ENCODE peak calls at places on chromosomes 6 and 20, in seven cellular contexts. K, U, X, Z, E, A and C are unnamed samples.

GRCh38 chr20:32582659-32583580 is 2.2 kb downstream of the NOL4L start:
- DNase-seq in Z (no peak), X (no peak), U (no peak), A (no peak), K (no peak), E (no peak), C (peak)

GRCh38 chr6:7998103-7998725 is 66.0 kb downstream of the BLOC1S5 start:
- DNase-seq in X (no peak), A (no peak), Z (no peak), U (no peak), E (no peak), K (no peak), C (peak)

GRCh38 chr20:24567508-24567907 is 98.1 kb downstream of the SYNDIG1 start:
- DNase-seq in A (no peak), K (no peak), Z (no peak), E (no peak), U (no peak), X (no peak), C (no peak)

GRCh38 chr6:163123098-163123497 is 291.4 kb upstream of the QKI start:
- DNase-seq in Z (no peak), E (no peak), A (no peak), U (no peak), X (peak), K (no peak), C (no peak)

GRCh38 chr6:89351632-89352328 is 742 bp downstream of the UBE2J1 start:
- DNase-seq in E (no peak), K (no peak), A (peak), Z (no peak), X (peak), U (no peak), C (peak)

GRCh38 chr20:19291024-19291817 is 78.8 kb downstream of the SLC24A3 start:
- DNase-seq in A (no peak), K (no peak), E (no peak), U (no peak), Z (peak), X (no peak), C (no peak)

GRCh38 chr6:16430661-16431089 is 192.3 kb downstream of the GMPR start:
- DNase-seq in A (no peak), X (no peak), K (no peak), Z (no peak), U (no peak), E (no peak), C (no peak)

GRCh38 chr6:38110407-38111025 is 291.0 kb downstream of the ZFAND3 start:
- DNase-seq in X (no peak), A (no peak), E (no peak), Z (peak), K (no peak), U (no peak), C (no peak)

GRCh38 chr20:58179083-58179431 is 49.4 kb downstream of the ANKRD60 start:
- DNase-seq in X (no peak), E (no peak), K (peak), A (no peak), U (no peak), Z (no peak), C (no peak)

GRCh38 chr20:9460518-9460917 is 53.9 kb upstream of the LAMP5 start:
- DNase-seq in A (no peak), X (no peak), K (no peak), U (no peak), E (no peak), Z (no peak), C (no peak)

GRCh38 chr20:61761453-61762207 is 304.1 kb downstream of the TAF4 start:
- DNase-seq in K (peak), X (no peak), U (no peak), E (no peak), Z (no peak), A (no peak), C (no peak)

GRCh38 chr6:14467591-14467990 is 350.0 kb downstream of the CD83 start:
- DNase-seq in E (no peak), K (no peak), X (no peak), A (no peak), U (no peak), Z (no peak), C (no peak)

GRCh38 chr20:22794200-22794599 is 209.8 kb upstream of the FOXA2 start:
- DNase-seq in E (no peak), X (no peak), K (no peak), U (no peak), A (no peak), Z (no peak), C (no peak)

GRCh38 chr6:132780770-132781371 is 17.6 kb downstream of the SLC18B1 start:
- DNase-seq in X (no peak), A (no peak), Z (no peak), E (no peak), K (no peak), U (no peak), C (peak)

GRCh38 chr20:48128436-48128835 is 343.2 kb upstream of the SULF2 start:
- DNase-seq in E (no peak), Z (no peak), U (no peak), K (no peak), X (no peak), A (no peak), C (no peak)

GRCh38 chr6:161128680-161129196 is 137.2 kb downstream of the MAP3K4 start:
- DNase-seq in X (no peak), E (no peak), Z (no peak), K (no peak), U (no peak), A (no peak), C (peak)

GRCh38 chr20:2136275-2136674 is 34.6 kb downstream of the STK35 start:
- DNase-seq in K (no peak), X (no peak), U (no peak), E (no peak), A (no peak), Z (no peak), C (no peak)

GRCh38 chr20:2680046-2680445 is 12.5 kb upstream of the EBF4 start:
- DNase-seq in A (no peak), E (no peak), U (no peak), X (no peak), Z (no peak), K (no peak), C (no peak)

GRCh38 chr6:10416863-10417641 is 2.2 kb upstream of the TFAP2A start:
- DNase-seq in K (peak), Z (no peak), U (no peak), A (no peak), E (no peak), X (peak), C (no peak)

GRCh38 chr6:80640176-80640575 is 533.7 kb downstream of the BCKDHB start:
- DNase-seq in K (no peak), E (no peak), X (no peak), Z (no peak), A (no peak), U (no peak), C (peak)

GRCh38 chr6:28910901-28911680 is 12.7 kb downstream of the TRIM27 start:
- DNase-seq in X (no peak), A (no peak), U (no peak), K (no peak), Z (no peak), E (no peak), C (no peak)

DNA sequence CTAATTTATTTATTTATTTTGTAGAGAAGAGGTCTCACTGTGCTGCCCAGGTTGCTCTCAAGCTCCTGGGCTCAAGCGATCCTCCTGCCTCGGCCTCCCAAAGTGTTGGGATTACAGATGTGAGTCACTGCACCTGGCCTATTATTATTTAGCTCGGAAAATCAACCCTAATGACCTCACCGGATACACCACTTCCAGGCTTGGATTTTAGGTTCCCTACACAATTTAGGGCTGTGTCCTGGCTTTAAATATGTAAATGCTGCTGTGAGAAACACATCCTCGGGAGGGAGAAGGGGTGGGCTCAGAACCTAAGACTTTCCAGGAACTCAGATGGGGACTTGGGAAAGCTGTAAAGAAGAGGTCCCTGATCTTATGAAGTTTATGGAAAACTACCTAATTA is 51.0 kb upstream of the SLC32A1 start:
- DNase-seq in Z (no peak), E (no peak), U (no peak), X (no peak), A (no peak), K (no peak), C (no peak)
- H3K27ac ChIP-seq in Z (no peak), E (no peak), U (no peak), X (no peak), A (no peak), K (no peak), C (no peak)

DNA sequence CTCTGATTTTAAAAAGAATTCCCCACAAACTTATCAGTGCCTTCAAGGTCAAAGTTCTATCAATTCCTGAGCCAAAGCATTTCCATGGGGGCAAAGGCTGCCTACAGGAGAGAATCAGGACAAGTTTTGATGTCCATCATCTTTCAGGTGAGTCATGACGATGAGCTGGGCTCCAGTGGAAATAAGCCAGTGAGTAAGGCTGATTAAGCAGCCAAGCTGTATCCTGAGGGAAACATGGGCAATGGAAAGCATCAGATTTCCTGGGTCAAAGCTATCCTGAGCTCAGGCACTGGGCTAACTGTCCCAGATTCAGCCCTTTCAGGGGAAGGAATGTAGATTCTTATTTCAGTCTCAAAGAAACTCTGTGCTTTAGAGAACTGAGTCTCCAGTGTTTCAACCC is 377.4 kb downstream of the CD109 start:
- DNase-seq in X (no peak), A (no peak), Z (no peak), K (no peak), E (no peak), U (no peak), C (no peak)
- H3K27ac ChIP-seq in X (no peak), A (no peak), Z (no peak), K (no peak), E (no peak), U (no peak), C (no peak)

GRCh38 chr20:6007529-6008103 is 46.2 kb downstream of the LRRN4 start:
- DNase-seq in A (peak), Z (no peak), X (no peak), U (no peak), E (no peak), K (no peak), C (no peak)
- H3K27ac ChIP-seq in A (no peak), Z (peak), X (no peak), U (peak), E (peak), K (peak), C (peak)

DNA sequence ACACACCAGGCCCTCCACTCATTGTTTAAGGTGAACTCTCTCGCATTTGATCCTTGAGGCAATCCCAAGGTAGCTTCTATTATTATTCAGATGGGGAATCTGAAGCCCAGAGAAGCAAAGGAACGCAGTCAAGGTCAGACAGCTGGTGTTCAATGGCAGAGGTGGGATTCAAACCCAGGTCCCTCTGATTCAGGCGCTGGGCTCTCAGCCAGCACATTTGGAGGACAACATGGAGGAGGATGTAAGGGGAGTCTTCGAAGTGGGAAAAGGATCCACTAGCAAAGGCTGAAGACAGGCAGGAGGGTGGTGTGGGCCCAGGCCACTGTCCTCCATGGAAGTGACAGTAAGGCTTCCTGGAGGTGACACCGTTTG is 13.9 kb upstream of the TTPAL start:
- DNase-seq in X (no peak), K (no peak), Z (no peak), U (no peak), E (no peak), A (no peak), C (no peak)
- H3K27ac ChIP-seq in X (no peak), K (no peak), Z (no peak), U (no peak), E (peak), A (peak), C (no peak)

DNA sequence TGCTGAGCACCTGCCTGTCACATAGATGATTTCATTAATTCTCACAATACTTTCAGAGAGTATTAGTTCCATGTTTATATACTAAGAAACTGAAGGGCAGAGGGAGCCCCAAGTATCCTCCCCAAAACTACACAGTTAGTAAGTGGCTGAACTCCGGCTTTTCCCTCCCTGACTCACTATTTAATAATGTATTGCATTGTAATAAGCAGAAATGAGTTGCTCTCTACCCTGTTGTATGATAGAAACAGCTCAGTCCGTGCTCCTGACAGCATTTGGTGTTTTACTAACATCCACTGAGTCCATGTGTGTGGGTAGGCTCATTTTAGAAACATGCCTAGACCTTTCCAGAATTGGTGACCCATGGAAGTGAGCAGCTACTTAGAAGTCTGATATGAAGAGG is 76.8 kb downstream of the OLIG3 start:
- DNase-seq in K (no peak), E (no peak), A (no peak), Z (no peak), U (no peak), X (no peak), C (no peak)
- H3K27ac ChIP-seq in K (no peak), E (no peak), A (no peak), Z (no peak), U (no peak), X (no peak), C (no peak)

DNA sequence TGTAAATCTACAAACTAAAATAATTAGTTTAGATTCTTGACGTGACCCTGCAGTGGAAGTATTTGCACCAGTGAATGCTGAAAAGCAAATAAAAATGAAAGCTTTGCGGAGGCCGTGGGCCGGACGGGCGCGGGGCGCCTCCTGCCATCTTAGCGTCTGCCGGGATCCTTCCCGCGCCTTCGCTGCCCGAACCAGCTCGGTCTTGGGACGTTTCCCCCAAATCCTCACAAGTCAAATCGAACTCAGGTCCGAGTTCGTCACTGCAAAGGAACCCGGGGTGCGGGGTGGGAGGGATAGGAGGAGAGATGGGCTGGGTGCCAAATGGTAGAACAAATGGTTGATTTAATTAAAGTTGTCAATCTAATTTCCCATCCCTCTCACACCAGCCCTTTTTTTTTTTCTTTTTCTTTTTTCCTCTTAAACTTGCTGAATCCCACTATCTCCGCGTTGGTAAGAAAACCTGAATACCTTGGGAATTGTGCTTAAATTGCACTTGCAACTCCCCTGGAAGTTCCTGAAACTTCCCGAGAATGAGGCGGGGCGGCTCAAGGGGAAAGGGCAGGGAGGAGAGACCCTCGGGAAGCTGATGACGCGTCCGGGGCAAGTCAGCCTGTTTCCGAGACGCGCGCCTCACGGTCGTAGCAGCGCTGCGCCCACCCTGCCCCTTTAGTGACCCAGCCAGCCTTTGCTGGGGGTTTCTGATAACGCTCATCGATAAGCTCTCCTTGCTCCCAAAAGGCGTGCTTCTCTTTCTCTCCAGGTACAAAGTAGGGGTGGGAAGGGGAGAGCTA is 1.7 kb downstream of the GJA1 start:
- DNase-seq in U (no peak), E (peak), A (peak), K (peak), X (no peak), Z (peak), C (peak)
- H3K27ac ChIP-seq in U (no peak), E (peak), A (peak), K (peak), X (peak), Z (peak), C (peak)

DNA sequence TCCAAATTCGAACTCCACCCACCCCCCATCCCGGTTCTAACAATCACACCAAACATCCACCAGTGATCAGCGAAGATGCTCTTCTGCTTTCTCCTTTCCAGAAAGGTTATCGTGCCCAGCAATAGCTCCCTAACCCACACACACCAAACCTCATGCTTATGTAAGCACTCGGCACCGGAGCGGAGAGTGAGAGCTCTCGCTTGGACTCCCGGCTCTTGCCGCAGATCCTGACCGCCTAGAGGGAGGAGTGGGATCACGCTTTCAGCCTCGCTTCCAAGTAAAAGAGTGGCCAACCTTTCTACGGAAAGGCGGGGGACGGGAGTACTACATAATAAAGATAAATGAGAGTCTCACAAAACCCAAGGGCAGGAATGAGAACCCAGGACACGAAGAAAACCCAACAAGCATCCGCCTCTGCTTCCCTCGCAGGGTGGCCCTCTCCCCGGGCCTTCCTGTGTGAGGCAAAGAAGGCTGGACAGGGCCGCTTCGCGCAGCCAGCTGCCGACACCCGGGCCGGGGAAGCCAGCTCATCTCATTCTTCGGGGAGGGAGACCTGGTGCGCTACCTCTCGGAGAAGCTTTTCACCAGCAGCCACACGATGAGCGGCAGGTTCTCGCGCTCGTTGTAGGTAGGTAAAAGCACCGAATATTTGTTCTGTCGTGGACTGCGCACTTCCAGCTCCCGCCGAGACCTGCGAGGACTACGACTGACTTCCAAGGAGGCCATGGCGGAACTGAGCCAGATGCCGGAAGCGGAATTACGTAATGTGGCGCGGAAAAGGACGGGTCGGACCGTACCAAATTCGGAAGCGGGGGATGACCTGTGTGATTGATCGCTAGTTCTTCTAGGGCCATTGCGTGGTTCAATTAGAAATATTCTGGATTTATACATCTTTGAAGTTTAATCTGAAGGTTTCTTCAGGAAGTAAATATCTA is at the start of gene DPM1:
- DNase-seq in Z (peak), U (peak), K (peak), A (peak), X (peak), E (peak), C (peak)
- H3K27ac ChIP-seq in Z (peak), U (peak), K (peak), A (peak), X (no peak), E (peak), C (peak)

DNA sequence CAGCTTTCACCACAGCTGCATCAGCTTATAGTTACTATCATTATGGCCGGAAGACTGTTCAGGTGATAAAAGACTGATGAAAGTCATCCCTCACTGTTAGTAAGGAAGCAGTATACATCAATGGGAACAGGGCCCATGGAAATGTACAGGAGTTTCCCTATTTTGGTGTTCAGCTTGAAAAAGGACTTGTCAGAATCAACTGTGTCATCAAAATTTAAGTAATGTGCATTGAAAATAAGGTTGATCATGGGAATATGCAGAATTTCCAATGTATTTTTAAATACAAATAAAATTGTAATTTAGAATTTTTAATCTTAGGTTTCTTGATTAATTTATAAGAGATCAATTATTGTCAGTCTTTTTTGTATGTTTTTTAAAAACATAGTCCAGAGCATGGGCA is 16.8 kb downstream of the LRRN4 start:
- DNase-seq in Z (no peak), E (no peak), K (no peak), A (no peak), X (no peak), U (no peak), C (no peak)
- H3K27ac ChIP-seq in Z (no peak), E (no peak), K (no peak), A (no peak), X (no peak), U (no peak), C (no peak)

GRCh38 chr20:433300-433975 is 25.3 kb downstream of the RBCK1 start:
- DNase-seq in E (no peak), X (no peak), U (peak), Z (no peak), A (peak), K (no peak), C (no peak)
- H3K27ac ChIP-seq in E (no peak), X (no peak), U (no peak), Z (no peak), A (peak), K (no peak), C (peak)

DNA sequence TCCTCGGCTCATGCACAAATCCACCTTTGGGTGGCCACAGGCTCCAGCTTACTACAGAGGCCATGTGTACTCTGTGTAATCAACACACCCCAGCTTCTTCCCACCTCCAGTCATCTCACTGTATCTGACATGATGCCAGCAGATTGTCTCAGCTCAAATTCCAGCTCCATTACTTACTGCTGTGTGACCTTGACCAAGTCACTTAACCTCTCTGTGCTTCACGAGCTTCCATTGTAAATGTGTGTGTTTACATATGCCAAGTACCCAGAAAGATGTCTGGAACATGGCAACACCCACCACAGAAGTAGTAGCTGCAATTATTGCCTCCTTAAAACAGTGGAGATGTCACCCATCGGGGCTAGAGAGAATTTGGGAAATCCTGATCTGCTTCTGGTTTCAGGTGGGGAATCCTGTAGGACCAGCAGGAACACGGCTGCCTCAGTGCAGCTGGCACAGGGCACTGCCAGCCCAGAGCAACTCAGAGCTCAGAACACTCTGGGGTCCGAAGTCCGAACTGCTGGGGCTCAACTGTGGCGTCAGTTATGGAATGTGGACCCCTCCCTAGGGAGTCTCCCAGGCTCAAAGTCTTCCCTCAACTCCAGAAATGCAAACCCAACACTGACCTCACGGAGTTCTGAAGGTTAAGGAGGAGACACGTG is 21.2 kb upstream of the HLA-B start:
- DNase-seq in X (no peak), A (peak), Z (no peak), U (no peak), K (no peak), E (no peak), C (no peak)
- H3K27ac ChIP-seq in X (no peak), A (peak), Z (no peak), U (no peak), K (no peak), E (no peak), C (no peak)